ENCODE peak calls at places on chromosomes 16 and 17, in five cellular contexts. E is A549, N is endothelial cell of umbilical vein, H is HepG2, W is GM12878. J is an unnamed sample.

GRCh38 chr16:21277045-21277926 is 804 bp downstream of the CRYM start:
- DNase-seq in E (no peak), N (no peak), H (no peak), W (no peak), J (no peak)

GRCh38 chr16:590165-590874 is 454 bp downstream of the RAB40C start:
- DNase-seq in E (no peak), N (peak), H (no peak), W (no peak), J (no peak)

GRCh38 chr16:68244903-68245853 is at the start of gene PLA2G15:
- DNase-seq in E (peak), N (peak), H (peak), W (no peak), J (peak)

GRCh38 chr17:72387487-72387886 is 266.7 kb downstream of the SOX9 start:
- DNase-seq in E (peak), N (no peak), H (peak), W (no peak), J (peak)

GRCh38 chr16:86002178-86002577 is 103.2 kb downstream of the IRF8 start:
- DNase-seq in E (no peak), N (no peak), H (no peak), W (peak), J (no peak)

GRCh38 chr16:31874354-31875111 is 926 bp downstream of the ZNF267 start:
- DNase-seq in E (peak), N (peak), H (peak), W (peak), J (peak)

GRCh38 chr17:21549107-21549687 is 143.1 kb upstream of the KCNJ18 start:
- DNase-seq in E (no peak), N (no peak), H (no peak), W (no peak), J (no peak)

GRCh38 chr17:40561871-40562611 is 3.2 kb downstream of the CCR7 start:
- DNase-seq in E (peak), N (no peak), H (no peak), W (peak), J (no peak)

GRCh38 chr17:2083613-2084128 is 28.8 kb downstream of the HIC1 start:
- DNase-seq in E (peak), N (peak), H (peak), W (peak), J (peak)

GRCh38 chr16:86809458-86809955 is 231.2 kb downstream of the FOXL1 start:
- DNase-seq in E (peak), N (peak), H (no peak), W (no peak), J (no peak)

GRCh38 chr17:78736526-78737079 is 45.5 kb downstream of the CYTH1 start:
- DNase-seq in E (peak), N (peak), H (no peak), W (no peak), J (peak)

GRCh38 chr17:71625330-71625729 is 495.5 kb upstream of the SOX9 start:
- DNase-seq in E (no peak), N (no peak), H (no peak), W (no peak), J (no peak)

GRCh38 chr16:24853830-24854229 is 8.1 kb downstream of the SLC5A11 start:
- DNase-seq in E (peak), N (peak), H (no peak), W (no peak), J (no peak)

GRCh38 chr16:24745791-24746190 is 16.3 kb downstream of the TNRC6A start:
- DNase-seq in E (no peak), N (no peak), H (no peak), W (no peak), J (peak)

GRCh38 chr17:57915980-57916757 is 39.0 kb downstream of the CUEDC1 start:
- DNase-seq in E (no peak), N (no peak), H (no peak), W (no peak), J (no peak)

GRCh38 chr16:929227-929669 is 41.5 kb downstream of the LMF1 start:
- DNase-seq in E (no peak), N (no peak), H (no peak), W (no peak), J (no peak)

GRCh38 chr17:82891911-82892310 is 52.1 kb upstream of the ZNF750 start:
- DNase-seq in E (no peak), N (no peak), H (no peak), W (no peak), J (no peak)

GRCh38 chr17:40854175-40854814 is 12.7 kb downstream of the KRT12 start:
- DNase-seq in E (peak), N (peak), H (peak), W (no peak), J (peak)

GRCh38 chr17:31156326-31156725 is 61.5 kb downstream of the NF1 start:
- DNase-seq in E (no peak), N (no peak), H (no peak), W (no peak), J (no peak)

GRCh38 chr17:60748232-60748631 is 70.6 kb downstream of the BCAS3 start:
- DNase-seq in E (no peak), N (no peak), H (no peak), W (no peak), J (no peak)

GRCh38 chr17:40953876-40954275 is 12.9 kb downstream of the KRT39 start:
- DNase-seq in E (peak), N (no peak), H (no peak), W (no peak), J (no peak)

GRCh38 chr17:43665038-43665386 is 3.3 kb upstream of the MEOX1 start:
- DNase-seq in E (no peak), N (no peak), H (no peak), W (no peak), J (no peak)

GRCh38 chr16:68086336-68086821 is 1.2 kb downstream of the NFATC3 start:
- DNase-seq in E (peak), N (peak), H (peak), W (no peak), J (peak)

GRCh38 chr16:29664133-29664912 is 1.3 kb downstream of the SPN start:
- DNase-seq in E (no peak), N (no peak), H (no peak), W (no peak), J (peak)

GRCh38 chr16:11425140-11425539 is 79.9 kb downstream of the RMI2 start:
- DNase-seq in E (no peak), N (no peak), H (no peak), W (no peak), J (peak)

GRCh38 chr16:11420895-11421294 is 75.6 kb downstream of the RMI2 start:
- DNase-seq in E (no peak), N (no peak), H (no peak), W (no peak), J (no peak)

GRCh38 chr16:11422381-11423314 is 77.4 kb downstream of the RMI2 start:
- DNase-seq in E (no peak), N (no peak), H (no peak), W (no peak), J (no peak)

GRCh38 chr16:11424118-11424460 is 78.8 kb downstream of the RMI2 start:
- DNase-seq in E (no peak), N (no peak), H (no peak), W (no peak), J (no peak)

GRCh38 chr16:11423315-11424117 is 78.3 kb downstream of the RMI2 start:
- DNase-seq in E (no peak), N (no peak), H (no peak), W (peak), J (peak)
- TF ChIP-seq MYC in E (no peak), N (no peak), H (no peak), W (no peak), J (no peak)

GRCh38 chr16:53417976-53418375 is 16.3 kb upstream of the RBL2 start:
- DNase-seq in E (no peak), N (no peak), H (no peak), W (no peak), J (no peak)

GRCh38 chr16:53417011-53417410 is 17.3 kb upstream of the RBL2 start:
- DNase-seq in E (no peak), N (no peak), H (no peak), W (no peak), J (peak)

GRCh38 chr16:53415504-53415903 is 18.8 kb upstream of the RBL2 start:
- DNase-seq in E (peak), N (no peak), H (peak), W (no peak), J (peak)

DNA sequence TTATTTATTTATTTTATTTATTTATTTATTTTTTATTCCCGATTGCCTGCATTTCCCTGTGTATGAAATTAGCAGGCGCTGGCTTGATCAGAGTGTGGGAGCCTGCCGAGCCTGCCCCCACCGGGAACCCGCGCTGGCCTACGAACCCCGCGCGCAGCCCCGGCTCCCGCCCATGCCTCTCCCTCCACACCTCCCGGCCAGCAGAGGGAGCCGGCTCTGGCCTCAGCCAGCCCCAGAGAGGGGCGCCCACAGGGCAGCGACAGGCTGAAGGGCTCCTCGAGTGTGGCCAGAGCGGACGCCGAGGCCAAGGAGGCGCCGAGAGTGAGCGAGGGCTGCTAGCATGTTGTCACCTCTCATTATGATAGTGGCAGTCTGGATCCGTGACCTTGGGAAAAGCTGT is 13.0 kb upstream of the RBL2 start:
- DNase-seq in E (no peak), N (no peak), H (no peak), W (no peak), J (no peak)
- TF ChIP-seq POLR2A in E (no peak), N (no peak), H (no peak), W (no peak), J (no peak)

GRCh38 chr17:68033636-68034451 is 1.7 kb upstream of the KPNA2 start:
- DNase-seq in E (peak), N (peak), H (peak), W (no peak), J (peak)
- TF ChIP-seq MYC in E (no peak), N (no peak), H (no peak), W (no peak), J (no peak)

GRCh38 chr16:66553223-66553622 is 847 bp downstream of the CKLF start:
- DNase-seq in E (no peak), N (peak), H (no peak), W (no peak), J (peak)

GRCh38 chr16:66554021-66554420 is 1.6 kb downstream of the CKLF start:
- DNase-seq in E (no peak), N (no peak), H (no peak), W (no peak), J (no peak)

GRCh38 chr16:66551788-66552287 is 538 bp upstream of the CKLF start:
- DNase-seq in E (peak), N (no peak), H (no peak), W (no peak), J (no peak)

GRCh38 chr16:66552288-66553143 is at the start of gene CKLF:
- DNase-seq in E (peak), N (peak), H (peak), W (peak), J (peak)

DNA sequence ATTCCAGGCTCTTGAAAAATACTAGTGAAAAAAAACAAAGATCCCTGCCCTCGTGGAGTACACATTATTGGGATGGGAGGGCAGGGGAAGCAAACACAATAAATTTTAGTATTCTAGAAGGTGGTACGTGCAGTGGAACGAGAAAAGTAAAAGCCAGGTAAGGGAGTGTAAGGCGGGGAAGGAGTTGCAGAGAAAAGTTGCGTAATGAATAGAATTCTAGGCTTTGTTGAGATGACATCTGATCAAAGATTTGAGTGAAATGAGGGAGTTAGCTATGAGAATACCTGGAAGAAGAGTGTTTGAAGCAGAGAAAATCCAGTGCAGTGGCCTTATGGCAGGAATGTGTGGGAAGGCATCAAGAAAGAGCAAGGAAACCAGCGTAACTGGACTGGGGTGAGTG is 2.1 kb downstream of the CKLF start:
- DNase-seq in E (no peak), N (no peak), H (no peak), W (no peak), J (no peak)
- TF ChIP-seq POLR2A in E (no peak), N (no peak), H (no peak), W (no peak), J (no peak)

GRCh38 chr16:4486126-4486893 is 10.1 kb downstream of the HMOX2 start:
- DNase-seq in E (no peak), N (no peak), H (no peak), W (no peak), J (no peak)

GRCh38 chr16:4487955-4488481 is 11.8 kb downstream of the HMOX2 start:
- DNase-seq in E (no peak), N (peak), H (no peak), W (no peak), J (no peak)

GRCh38 chr16:4488486-4488967 is 12.3 kb downstream of the HMOX2 start:
- DNase-seq in E (no peak), N (peak), H (no peak), W (no peak), J (peak)

GRCh38 chr16:4491898-4492297 is 15.7 kb downstream of the HMOX2 start:
- DNase-seq in E (no peak), N (no peak), H (no peak), W (no peak), J (no peak)

DNA sequence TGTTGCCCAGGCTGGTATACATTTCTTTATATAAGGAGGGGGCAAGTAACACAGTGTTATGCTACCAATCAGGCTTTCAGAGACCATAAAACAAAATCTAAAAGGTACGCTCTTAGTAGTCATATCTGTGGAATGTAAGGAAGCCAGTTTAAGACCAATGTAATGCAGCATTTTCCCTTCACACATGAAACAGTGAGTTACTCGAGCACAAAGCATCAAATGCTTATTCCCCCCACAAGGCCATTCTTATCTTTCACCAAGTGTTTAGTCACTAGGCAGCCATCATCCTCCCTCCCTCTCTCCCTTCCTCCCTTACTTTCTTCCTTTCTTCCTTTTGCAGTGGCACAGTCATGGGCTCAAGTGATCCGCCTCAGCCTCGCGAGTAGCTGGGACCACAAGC is 12.8 kb downstream of the HMOX2 start:
- DNase-seq in E (no peak), N (peak), H (no peak), W (no peak), J (no peak)
- TF ChIP-seq MYC in E (no peak), N (no peak), H (no peak), W (no peak), J (no peak)

DNA sequence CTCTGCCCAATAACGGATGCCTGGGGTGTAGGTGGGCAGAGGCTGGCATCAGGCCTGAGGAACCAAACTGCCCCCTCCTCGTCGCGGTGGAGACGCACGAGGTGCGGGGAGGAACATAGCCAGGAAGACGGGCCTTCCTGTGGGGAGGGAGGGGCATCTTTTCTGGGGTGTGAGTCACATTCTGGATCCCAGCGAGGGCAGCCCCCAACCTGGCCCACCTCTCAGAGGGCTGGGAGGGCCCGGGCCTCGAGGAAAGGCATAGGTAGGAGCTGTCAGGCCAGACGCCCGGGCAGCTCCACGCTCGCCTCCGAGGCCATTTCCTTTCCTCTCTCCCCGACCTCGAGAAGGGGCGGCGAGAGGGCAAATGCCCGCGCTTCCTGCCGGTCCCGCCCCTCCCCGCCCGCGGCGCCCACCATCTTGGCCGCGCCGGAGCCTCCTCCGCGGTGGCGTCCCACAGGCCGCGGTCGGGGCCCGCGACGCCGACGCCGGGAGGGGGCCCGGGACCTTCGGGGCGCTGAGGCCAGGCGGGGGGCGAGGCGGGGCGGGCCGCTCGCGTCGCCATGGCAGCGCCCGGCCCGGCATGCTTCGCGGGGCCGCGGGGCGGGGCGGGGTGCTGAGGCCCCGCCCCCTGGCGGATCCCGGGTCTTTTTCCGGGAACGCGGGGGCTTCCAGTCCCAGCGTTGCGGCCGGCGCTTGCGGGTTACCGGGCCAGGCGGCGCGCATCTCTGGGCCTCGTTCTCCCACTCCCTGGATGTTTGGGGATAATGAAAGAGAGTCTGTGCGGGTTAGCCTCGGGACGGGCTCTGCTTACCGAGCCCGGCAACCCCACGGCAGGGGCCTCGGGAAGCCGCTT is 13.2 kb downstream of the RAI1 start:
- DNase-seq in E (peak), N (peak), H (peak), W (no peak), J (peak)
- TF ChIP-seq POLR2A in E (peak), N (peak), H (peak), W (peak), J (no peak)

GRCh38 chr17:73648543-73648820 is 4.2 kb upstream of the SDK2 start:
- DNase-seq in E (no peak), N (no peak), H (no peak), W (no peak), J (no peak)
- TF ChIP-seq MYC in E (no peak), N (no peak), H (no peak), W (no peak), J (no peak)

GRCh38 chr16:71590584-71590983 is 13.7 kb upstream of the TAT start:
- DNase-seq in E (no peak), N (no peak), H (no peak), W (no peak), J (no peak)
- TF ChIP-seq POLR2A in E (no peak), N (no peak), H (no peak), W (no peak), J (no peak)

GRCh38 chr16:30748634-30749445 is 615 bp downstream of the PHKG2 start:
- DNase-seq in E (peak), N (peak), H (no peak), W (no peak), J (peak)
- TF ChIP-seq MYC in E (no peak), N (no peak), H (no peak), W (no peak), J (no peak)

GRCh38 chr16:75243667-75244224 is 7.7 kb downstream of the BCAR1 start:
- DNase-seq in E (no peak), N (no peak), H (no peak), W (no peak), J (no peak)

GRCh38 chr16:75247249-75247648 is 4.2 kb downstream of the BCAR1 start:
- DNase-seq in E (no peak), N (no peak), H (no peak), W (no peak), J (no peak)

GRCh38 chr16:75246504-75247205 is 4.8 kb downstream of the BCAR1 start:
- DNase-seq in E (no peak), N (no peak), H (no peak), W (no peak), J (no peak)

GRCh38 chr16:75244225-75244792 is 7.1 kb downstream of the BCAR1 start:
- DNase-seq in E (no peak), N (peak), H (no peak), W (no peak), J (peak)

DNA sequence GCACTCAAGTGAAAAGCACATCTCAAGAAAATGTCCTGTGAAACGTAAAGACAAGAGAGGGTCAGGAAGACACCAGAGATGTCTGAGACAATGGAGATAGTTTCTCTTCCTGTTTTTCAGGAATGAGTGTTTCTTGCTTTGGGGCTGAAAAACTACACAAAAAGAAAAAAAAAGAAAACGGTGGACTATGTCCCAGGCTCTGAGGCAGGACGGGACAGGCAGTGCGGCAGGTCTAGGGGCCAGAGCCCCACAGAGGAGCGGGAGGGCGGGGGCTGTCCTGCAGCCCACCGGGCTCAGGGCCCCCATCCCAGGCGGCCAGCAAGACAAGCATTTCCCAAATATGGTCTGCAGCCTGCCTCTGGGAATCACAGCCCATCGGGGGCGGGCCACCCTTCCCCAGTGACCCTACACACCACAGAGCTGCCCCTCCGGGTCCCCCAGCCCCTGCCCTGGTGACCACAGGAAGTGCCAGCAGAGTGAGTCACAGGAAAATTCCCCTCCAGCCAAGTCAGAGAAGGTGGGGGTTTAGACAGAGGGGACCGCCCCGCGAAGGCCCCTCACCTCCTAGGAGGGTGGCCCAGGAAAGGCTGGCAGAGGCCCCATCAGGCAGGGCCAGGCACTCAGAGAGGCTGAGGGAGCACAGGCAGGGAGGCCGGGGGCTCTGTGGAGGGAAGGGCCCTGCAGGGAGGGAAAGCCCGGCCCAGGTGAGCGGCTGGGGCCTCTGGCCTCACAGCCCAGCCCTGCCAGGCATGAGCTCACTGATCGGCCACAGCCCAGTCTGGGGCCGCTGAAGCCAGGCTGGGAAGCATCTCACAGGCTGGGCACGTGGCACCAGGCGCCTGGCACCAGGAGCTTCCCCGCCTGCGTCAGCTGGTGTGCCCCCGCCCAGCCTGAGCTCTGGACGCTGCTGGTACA is 6.3 kb downstream of the BCAR1 start:
- DNase-seq in E (peak), N (peak), H (peak), W (no peak), J (peak)
- TF ChIP-seq POLR2A in E (peak), N (peak), H (no peak), W (no peak), J (no peak)